ENCODE peak calls at places on chromosome 11, in eight cellular contexts. I is suprapubic skin, E is heart right ventricle, D is foreskin keratinocyte, S is pancreas, H is neural crest cell, V is NB4, U is right lobe of liver. J is an unnamed sample.

GRCh38 chr11:124887667-124888013 is 10.0 kb downstream of the ROBO4 start:
- DNase-seq in I (no peak), E (no peak), D (no peak), S (no peak), H (no peak), V (no peak), U (no peak), J (no peak)

GRCh38 chr11:1381793-1382425 is 7.8 kb upstream of the BRSK2 start:
- DNase-seq in I (no peak), E (no peak), D (no peak), S (no peak), H (no peak), V (no peak), U (no peak), J (no peak)

GRCh38 chr11:116580828-116581227 is 192.0 kb downstream of the BUD13 start:
- DNase-seq in I (no peak), E (no peak), D (no peak), S (no peak), H (no peak), V (no peak), U (no peak), J (peak)

GRCh38 chr11:12765428-12765827 is 91.2 kb downstream of the TEAD1 start:
- DNase-seq in I (no peak), E (peak), D (no peak), S (no peak), H (no peak), V (no peak), U (no peak), J (no peak)

GRCh38 chr11:120244476-120244875 is 4.5 kb downstream of the POU2F3 start:
- DNase-seq in I (no peak), E (no peak), D (peak), S (no peak), H (no peak), V (peak), U (no peak), J (no peak)

GRCh38 chr11:12167098-12167999 is 57.0 kb downstream of the MICAL2 start:
- DNase-seq in I (no peak), E (no peak), D (peak), S (no peak), H (no peak), V (peak), U (no peak), J (no peak)

GRCh38 chr11:14364322-14364721 is 5.3 kb upstream of the RRAS2 start:
- DNase-seq in I (no peak), E (peak), D (no peak), S (no peak), H (no peak), V (no peak), U (no peak), J (no peak)

GRCh38 chr11:3831378-3832239 is 9.2 kb downstream of the RHOG start:
- DNase-seq in I (no peak), E (peak), D (no peak), S (no peak), H (no peak), V (peak), U (peak), J (no peak)

DNA sequence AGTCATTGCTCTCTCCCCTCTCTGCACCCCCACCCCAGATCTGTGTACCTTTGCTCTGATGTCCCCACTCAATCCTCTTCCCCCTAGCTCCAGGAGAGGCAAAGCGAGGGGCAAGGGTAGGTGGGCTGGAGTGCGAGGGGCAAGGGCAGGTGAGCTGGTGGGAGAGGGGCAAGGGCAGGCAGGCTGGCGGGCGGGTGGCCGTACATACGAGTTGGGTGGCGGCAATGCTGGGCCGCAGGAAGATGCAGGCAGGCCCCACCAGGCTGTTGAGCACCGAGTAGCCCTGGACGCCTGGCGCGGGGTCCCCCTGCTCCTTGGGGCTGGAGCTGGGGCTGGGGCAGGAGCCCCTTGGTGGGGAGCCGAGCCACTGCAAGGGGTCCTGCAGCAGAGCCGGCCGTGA is 908 bp downstream of the CABP2 start:
- DNase-seq in I (no peak), E (no peak), D (no peak), S (no peak), H (no peak), V (no peak), U (no peak), J (no peak)
- TF ChIP-seq CTCF in I (no peak), E (no peak), D (no peak), S (no peak), H (no peak), V (no peak), U (no peak), J (no peak)

GRCh38 chr11:7300281-7300680 is 48.6 kb downstream of the SYT9 start:
- DNase-seq in I (no peak), E (no peak), D (no peak), S (no peak), H (no peak), V (no peak), U (no peak), J (no peak)

GRCh38 chr11:7303146-7303545 is 51.4 kb downstream of the SYT9 start:
- DNase-seq in I (no peak), E (no peak), D (no peak), S (no peak), H (no peak), V (no peak), U (no peak), J (no peak)

GRCh38 chr11:7299393-7299792 is 47.7 kb downstream of the SYT9 start:
- DNase-seq in I (no peak), E (no peak), D (no peak), S (no peak), H (no peak), V (no peak), U (no peak), J (no peak)
- TF ChIP-seq CTCF in I (no peak), E (no peak), D (peak), S (no peak), H (no peak), V (no peak), U (no peak), J (no peak)

GRCh38 chr11:133821776-133822175 is 23.5 kb downstream of the SPATA19 start:
- DNase-seq in I (no peak), E (peak), D (no peak), S (peak), H (peak), V (peak), U (peak), J (peak)
- TF ChIP-seq CTCF in I (no peak), E (peak), D (peak), S (peak), H (peak), V (peak), U (peak), J (peak)

GRCh38 chr11:76554767-76555166 is 109.9 kb downstream of the EMSY start:
- DNase-seq in I (no peak), E (no peak), D (no peak), S (no peak), H (no peak), V (no peak), U (no peak), J (no peak)

GRCh38 chr11:76550781-76551180 is 106.0 kb downstream of the EMSY start:
- DNase-seq in I (no peak), E (no peak), D (no peak), S (no peak), H (no peak), V (no peak), U (no peak), J (no peak)

GRCh38 chr11:76553554-76554476 is 109.0 kb downstream of the EMSY start:
- DNase-seq in I (no peak), E (no peak), D (no peak), S (no peak), H (no peak), V (no peak), U (no peak), J (no peak)

GRCh38 chr11:76552987-76553386 is 108.2 kb downstream of the EMSY start:
- DNase-seq in I (no peak), E (no peak), D (no peak), S (no peak), H (no peak), V (no peak), U (no peak), J (no peak)

DNA sequence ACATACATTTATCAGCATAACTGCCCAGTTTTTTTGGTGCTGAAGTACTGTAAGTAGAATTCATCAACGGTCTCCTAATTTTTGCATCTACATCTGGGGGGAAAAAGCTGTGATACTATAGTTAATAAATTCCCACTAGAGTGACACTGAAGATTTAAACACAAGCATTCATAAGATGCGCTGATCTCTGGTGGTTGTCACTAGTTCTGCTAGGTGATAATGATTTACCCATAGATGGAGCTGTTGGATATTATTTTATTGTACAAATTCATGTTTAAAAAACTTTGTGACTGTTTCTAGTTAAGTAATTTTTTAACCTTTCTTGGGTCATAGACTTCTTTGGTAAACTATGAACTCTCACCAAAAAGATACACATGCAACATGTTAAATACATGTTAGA is 106.6 kb downstream of the EMSY start:
- DNase-seq in I (no peak), E (no peak), D (no peak), S (no peak), H (no peak), V (no peak), U (no peak), J (no peak)
- TF ChIP-seq CTCF in I (no peak), E (no peak), D (peak), S (no peak), H (no peak), V (no peak), U (peak), J (no peak)

GRCh38 chr11:130145975-130146776 is 13.4 kb upstream of the ST14 start:
- DNase-seq in I (no peak), E (no peak), D (peak), S (peak), H (no peak), V (no peak), U (peak), J (peak)
- TF ChIP-seq CTCF in I (no peak), E (peak), D (peak), S (no peak), H (no peak), V (no peak), U (peak), J (no peak)